ENCODE peak calls at places on chromosomes 3 and 15, in six cellular contexts. One of them, this sample, is unnamed.
A peak's percentile ranks its signal among the peaks of the same experiment; 100 is the strongest.

GRCh38 chr3:153061938-153062528 is 100.0 kb upstream of the RAP2B start:
- DNase-seq in Caco-2: no peak
- DNase-seq in fibroblast of mammary gland: no peak
- DNase-seq in colonic mucosa: no peak
- DNase-seq in RWPE1: no peak
- DNase-seq in upper lobe of right lung: no peak
- DNase-seq in this sample: no peak

GRCh38 chr3:101867521-101867920 is 18.2 kb downstream of the NFKBIZ start:
- DNase-seq in Caco-2: no peak
- DNase-seq in fibroblast of mammary gland: no peak
- DNase-seq in colonic mucosa: no peak
- DNase-seq in RWPE1: no peak
- DNase-seq in upper lobe of right lung: no peak
- DNase-seq in this sample: no peak

GRCh38 chr3:122104515-122105194 is 49.5 kb downstream of the CD86 start:
- DNase-seq in Caco-2: no peak
- DNase-seq in fibroblast of mammary gland: no peak
- DNase-seq in colonic mucosa: no peak
- DNase-seq in RWPE1: no peak
- DNase-seq in upper lobe of right lung: no peak
- DNase-seq in this sample: no peak

GRCh38 chr15:35080226-35080625 is 4.9 kb downstream of the NANOGP8 start:
- DNase-seq in Caco-2: no peak
- DNase-seq in fibroblast of mammary gland: no peak
- DNase-seq in colonic mucosa: no peak
- DNase-seq in RWPE1: no peak
- DNase-seq in upper lobe of right lung: no peak
- DNase-seq in this sample: no peak

GRCh38 chr3:58586776-58587192 is 9.6 kb upstream of the FAM107A start:
- DNase-seq in Caco-2: no peak
- DNase-seq in fibroblast of mammary gland: no peak
- DNase-seq in colonic mucosa: no peak
- DNase-seq in RWPE1: no peak
- DNase-seq in upper lobe of right lung: no peak
- DNase-seq in this sample: no peak

GRCh38 chr3:14203521-14204079 is 25.0 kb downstream of the LSM3 start:
- DNase-seq in Caco-2: peak; percentile 78
- DNase-seq in fibroblast of mammary gland: peak; percentile 82
- DNase-seq in colonic mucosa: peak; percentile 72
- DNase-seq in RWPE1: peak; percentile 62
- DNase-seq in upper lobe of right lung: no peak
- DNase-seq in this sample: peak; percentile 41

GRCh38 chr15:58931985-58932384 is 1.5 kb downstream of the SLTM start:
- DNase-seq in Caco-2: no peak
- DNase-seq in fibroblast of mammary gland: peak; percentile 60
- DNase-seq in colonic mucosa: peak; percentile 58
- DNase-seq in RWPE1: no peak
- DNase-seq in upper lobe of right lung: no peak
- DNase-seq in this sample: no peak

GRCh38 chr3:48685603-48686511 is at the start of gene NCKIPSD:
- DNase-seq in Caco-2: peak; percentile 83
- DNase-seq in fibroblast of mammary gland: peak; percentile 72
- DNase-seq in colonic mucosa: peak; percentile 92
- DNase-seq in RWPE1: peak; percentile 81
- DNase-seq in upper lobe of right lung: peak; percentile 96
- DNase-seq in this sample: peak; percentile 65

GRCh38 chr3:163543558-163544189 is 1534.6 kb downstream of the SI start:
- DNase-seq in Caco-2: no peak
- DNase-seq in fibroblast of mammary gland: no peak
- DNase-seq in colonic mucosa: no peak
- DNase-seq in RWPE1: no peak
- DNase-seq in upper lobe of right lung: no peak
- DNase-seq in this sample: no peak

GRCh38 chr3:106629215-106629832 is 747.9 kb upstream of the CCDC54 start:
- DNase-seq in Caco-2: no peak
- DNase-seq in fibroblast of mammary gland: no peak
- DNase-seq in colonic mucosa: no peak
- DNase-seq in RWPE1: no peak
- DNase-seq in upper lobe of right lung: no peak
- DNase-seq in this sample: no peak

GRCh38 chr3:184466413-184466960 is 86.6 kb downstream of the CHRD start:
- DNase-seq in Caco-2: no peak
- DNase-seq in fibroblast of mammary gland: peak; percentile 65
- DNase-seq in colonic mucosa: peak; percentile 45
- DNase-seq in RWPE1: no peak
- DNase-seq in upper lobe of right lung: peak; percentile 58
- DNase-seq in this sample: no peak

GRCh38 chr15:37792351-37792750 is 142.1 kb upstream of the TMCO5A start:
- DNase-seq in Caco-2: no peak
- DNase-seq in fibroblast of mammary gland: no peak
- DNase-seq in colonic mucosa: no peak
- DNase-seq in RWPE1: no peak
- DNase-seq in upper lobe of right lung: no peak
- DNase-seq in this sample: no peak

GRCh38 chr3:10416730-10417300 is 88.6 kb downstream of the ATP2B2 start:
- DNase-seq in Caco-2: no peak
- DNase-seq in fibroblast of mammary gland: no peak
- DNase-seq in colonic mucosa: no peak
- DNase-seq in RWPE1: no peak
- DNase-seq in upper lobe of right lung: no peak
- DNase-seq in this sample: peak; percentile 5

GRCh38 chr3:125107861-125108567 is 52.2 kb upstream of the HEG1 start:
- DNase-seq in Caco-2: no peak
- DNase-seq in fibroblast of mammary gland: peak; percentile 92
- DNase-seq in colonic mucosa: no peak
- DNase-seq in RWPE1: peak; percentile 71
- DNase-seq in upper lobe of right lung: no peak
- DNase-seq in this sample: no peak

GRCh38 chr3:140727886-140728285 is 50.0 kb downstream of the TRIM42 start:
- DNase-seq in Caco-2: no peak
- DNase-seq in fibroblast of mammary gland: peak; percentile 8
- DNase-seq in colonic mucosa: no peak
- DNase-seq in RWPE1: no peak
- DNase-seq in upper lobe of right lung: no peak
- DNase-seq in this sample: no peak